ENCODE peak calls at places on chromosomes 5 and 9, in four cellular contexts. F is HepG2, G is H1, R is GM12878. H is an unnamed sample.
A peak's percentile ranks its signal among the peaks of the same experiment; 100 is the strongest.

GRCh38 chr9:93315118-93315517 is 131.2 kb downstream of the WNK2 start:
- DNase-seq in F (no peak), G (no peak), R (no peak), H (no peak)

GRCh38 chr9:14221558-14221957 is 92.4 kb downstream of the NFIB start:
- DNase-seq in F (peak; percentile 14), G (no peak), R (no peak), H (no peak)

GRCh38 chr9:133951265-133951664 is 40.9 kb downstream of the VAV2 start:
- DNase-seq in F (no peak), G (no peak), R (no peak), H (no peak)

GRCh38 chr5:171629221-171630005 is 156.2 kb upstream of the SMIM23 start:
- DNase-seq in F (no peak), G (no peak), R (no peak), H (no peak)

GRCh38 chr5:139415221-139415861 is 11.5 kb upstream of the SPATA24 start:
- DNase-seq in F (no peak), G (no peak), R (no peak), H (no peak)

GRCh38 chr5:32258406-32258805 is 54.3 kb downstream of the MTMR12 start:
- DNase-seq in F (no peak), G (no peak), R (no peak), H (no peak)

GRCh38 chr5:160727296-160727997 is 124.6 kb downstream of the ATP10B start:
- DNase-seq in F (no peak), G (no peak), R (no peak), H (no peak)

GRCh38 chr5:73238873-73239272 is 65.9 kb downstream of the TMEM174 start:
- DNase-seq in F (no peak), G (no peak), R (no peak), H (no peak)

GRCh38 chr9:122228906-122229837 is at the start of gene LHX6:
- DNase-seq in F (no peak), G (no peak), R (no peak), H (peak; percentile 38)

GRCh38 chr9:15295761-15296405 is 11.1 kb downstream of the TTC39B start:
- DNase-seq in F (peak; percentile 42), G (no peak), R (peak; percentile 26), H (no peak)

GRCh38 chr5:104084896-104085295 is 522.3 kb upstream of the NUDT12 start:
- DNase-seq in F (no peak), G (no peak), R (no peak), H (no peak)

GRCh38 chr5:36054646-36055045 is 12.0 kb downstream of the UGT3A2 start:
- DNase-seq in F (no peak), G (no peak), R (no peak), H (no peak)

GRCh38 chr9:111633389-111633736 is 2.2 kb downstream of the DNAJC25 start:
- DNase-seq in F (no peak), G (no peak), R (no peak), H (no peak)

GRCh38 chr9:16258708-16259107 is 611.8 kb downstream of the BNC2 start:
- DNase-seq in F (no peak), G (no peak), R (peak; percentile 19), H (no peak)

DNA sequence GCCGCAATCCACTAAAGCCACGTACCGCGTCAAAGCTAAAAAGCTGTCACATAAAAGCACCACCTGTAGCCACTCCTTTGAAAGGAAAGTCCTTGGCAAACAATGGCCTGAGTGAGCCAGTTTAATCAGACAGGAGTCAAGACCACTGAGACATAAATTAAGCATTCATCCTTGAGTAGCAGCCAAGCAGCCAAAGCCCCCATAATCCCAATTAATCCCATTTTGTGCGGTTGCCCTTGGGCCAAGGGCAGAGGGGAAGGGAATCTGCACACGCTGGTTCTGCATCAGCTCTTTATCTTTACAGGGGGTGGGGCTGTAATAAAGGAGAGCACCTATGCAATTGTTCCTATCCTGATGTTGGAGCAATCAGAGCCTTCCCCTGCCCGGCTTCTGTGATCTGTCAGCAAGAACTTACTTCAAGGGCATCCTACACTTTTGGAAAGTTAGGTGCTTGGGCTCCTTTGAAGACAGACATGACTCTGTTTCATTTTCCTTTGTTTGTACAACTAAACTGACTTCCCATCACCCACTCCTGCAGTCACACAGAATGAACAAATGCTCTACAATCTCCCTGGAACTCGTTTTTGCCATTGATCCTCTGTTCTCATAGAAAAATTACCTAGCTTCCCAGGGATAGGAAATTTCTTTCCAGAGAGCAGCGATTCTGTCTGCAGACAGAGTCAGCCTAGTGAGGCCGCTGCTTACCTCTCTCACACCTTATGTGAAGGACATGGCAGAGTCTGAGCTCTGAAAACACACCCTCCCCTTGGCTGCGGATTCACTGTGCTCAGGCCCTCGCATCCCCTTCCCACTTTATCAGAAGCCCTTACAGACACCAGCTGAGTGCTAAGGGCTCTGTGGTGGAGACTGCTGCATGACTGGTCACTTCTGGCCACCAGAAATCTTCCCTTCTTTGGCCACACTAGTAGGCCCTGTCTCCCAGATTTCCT is 116.2 kb upstream of the TBCA start:
- DNase-seq in F (no peak), G (no peak), R (no peak), H (no peak)
- TF ChIP-seq TCF12 in F (no peak), G (no peak), R (no peak), H (no peak)

GRCh38 chr9:113934167-113934566 is 58.1 kb downstream of the ZNF618 start:
- DNase-seq in F (no peak), G (no peak), R (no peak), H (no peak)
- TF ChIP-seq GABPA in F (no peak), G (no peak), R (no peak), H (no peak)

GRCh38 chr5:56105511-56106372 is 111.0 kb upstream of the IL6ST start:
- DNase-seq in F (no peak), G (no peak), R (no peak), H (no peak)
- TF ChIP-seq TCF12 in F (no peak), G (no peak), R (no peak), H (no peak)

GRCh38 chr5:176530983-176531901 is 6.0 kb downstream of the RNF44 start:
- DNase-seq in F (no peak), G (no peak), R (no peak), H (peak; percentile 85)
- TF ChIP-seq GABPA in F (no peak), G (no peak), R (no peak), H (no peak)

GRCh38 chr9:136626740-136627642 is 35.7 kb upstream of the EGFL7 start:
- DNase-seq in F (peak; percentile 89), G (no peak), R (no peak), H (no peak)
- TF ChIP-seq TCF12 in F (no peak), G (no peak), R (no peak), H (no peak)

GRCh38 chr5:159031513-159031912 is 68.2 kb downstream of the EBF1 start:
- DNase-seq in F (no peak), G (no peak), R (no peak), H (no peak)

GRCh38 chr5:159033351-159033657 is 66.4 kb downstream of the EBF1 start:
- DNase-seq in F (no peak), G (no peak), R (no peak), H (no peak)

GRCh38 chr5:159032656-159033350 is 66.9 kb downstream of the EBF1 start:
- DNase-seq in F (no peak), G (no peak), R (no peak), H (no peak)

GRCh38 chr5:159031915-159032314 is 67.8 kb downstream of the EBF1 start:
- DNase-seq in F (no peak), G (no peak), R (no peak), H (no peak)

GRCh38 chr5:159034083-159034824 is 65.5 kb downstream of the EBF1 start:
- DNase-seq in F (no peak), G (no peak), R (no peak), H (no peak)
- TF ChIP-seq GABPA in F (no peak), G (no peak), R (no peak), H (no peak)

DNA sequence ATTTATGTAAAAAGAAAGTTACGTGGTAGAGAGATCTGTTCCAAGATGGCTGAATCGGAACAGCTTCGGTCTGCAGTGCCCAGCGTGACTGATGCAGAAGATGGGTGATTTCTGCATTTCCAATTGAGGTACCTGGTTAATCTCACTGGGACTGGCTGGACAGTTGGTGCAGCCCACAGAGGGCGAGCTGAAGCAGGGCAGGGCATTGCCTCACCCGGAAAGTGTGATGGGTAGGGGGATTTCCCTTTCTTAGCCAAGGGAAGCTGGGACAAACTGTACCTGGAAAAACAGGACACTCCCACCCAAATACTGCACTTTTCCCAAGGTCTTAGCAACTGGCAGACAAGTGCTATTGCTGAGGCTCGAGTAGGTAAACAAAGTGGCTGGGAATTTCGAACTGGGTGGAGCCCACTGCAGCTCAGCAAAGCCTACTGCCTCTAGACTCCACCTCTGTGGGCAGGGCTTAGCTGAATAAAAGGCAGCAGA is 13.1 kb upstream of the HSD17B4 start:
- DNase-seq in F (peak; percentile 64), G (no peak), R (no peak), H (no peak)
- TF ChIP-seq TCF12 in F (no peak), G (no peak), R (no peak), H (no peak)

H was measured in SK-N-SH.